ENCODE peak calls at places on chromosome 13, in four cellular contexts. One of them, this sample, is unnamed.

GRCh38 chr13:113837554-113838355 is 26.1 kb downstream of the GAS6 start:
- DNase-seq in astrocyte of the cerebellum: peak
- DNase-seq in fibroblast of lung: peak
- DNase-seq in activated T-cell treated with anti-CD3 and anti-CD28 coated beads for 4 hours: no peak
- DNase-seq in this sample: peak

GRCh38 chr13:50425772-50426171 is 410.5 kb downstream of the KCNRG start:
- DNase-seq in astrocyte of the cerebellum: no peak
- DNase-seq in fibroblast of lung: no peak
- DNase-seq in activated T-cell treated with anti-CD3 and anti-CD28 coated beads for 4 hours: no peak
- DNase-seq in this sample: no peak

GRCh38 chr13:26985285-26985878 is 186.2 kb downstream of the USP12 start:
- DNase-seq in astrocyte of the cerebellum: peak
- DNase-seq in fibroblast of lung: peak
- DNase-seq in activated T-cell treated with anti-CD3 and anti-CD28 coated beads for 4 hours: peak
- DNase-seq in this sample: peak

GRCh38 chr13:39461685-39462266 is 141.2 kb downstream of the LHFPL6 start:
- DNase-seq in astrocyte of the cerebellum: no peak
- DNase-seq in fibroblast of lung: peak
- DNase-seq in activated T-cell treated with anti-CD3 and anti-CD28 coated beads for 4 hours: no peak
- DNase-seq in this sample: no peak

GRCh38 chr13:103029798-103030197 is 36.4 kb downstream of the SLC10A2 start:
- DNase-seq in astrocyte of the cerebellum: no peak
- DNase-seq in fibroblast of lung: no peak
- DNase-seq in activated T-cell treated with anti-CD3 and anti-CD28 coated beads for 4 hours: no peak
- DNase-seq in this sample: peak

GRCh38 chr13:46059405-46059804 is 6.9 kb upstream of the ZC3H13 start:
- DNase-seq in astrocyte of the cerebellum: no peak
- DNase-seq in fibroblast of lung: no peak
- DNase-seq in activated T-cell treated with anti-CD3 and anti-CD28 coated beads for 4 hours: no peak
- DNase-seq in this sample: no peak

GRCh38 chr13:109764474-109765292 is 21.7 kb downstream of the IRS2 start:
- DNase-seq in astrocyte of the cerebellum: no peak
- DNase-seq in fibroblast of lung: peak
- DNase-seq in activated T-cell treated with anti-CD3 and anti-CD28 coated beads for 4 hours: no peak
- DNase-seq in this sample: no peak

GRCh38 chr13:75908137-75908536 is 272.0 kb downstream of the LMO7 start:
- DNase-seq in astrocyte of the cerebellum: peak
- DNase-seq in fibroblast of lung: peak
- DNase-seq in activated T-cell treated with anti-CD3 and anti-CD28 coated beads for 4 hours: no peak
- DNase-seq in this sample: no peak

GRCh38 chr13:110312669-110313031 is 5.6 kb downstream of the COL4A2 start:
- DNase-seq in astrocyte of the cerebellum: no peak
- DNase-seq in fibroblast of lung: peak
- DNase-seq in activated T-cell treated with anti-CD3 and anti-CD28 coated beads for 4 hours: no peak
- DNase-seq in this sample: no peak

GRCh38 chr13:23470706-23471610 is 37.5 kb upstream of the SACS start:
- DNase-seq in astrocyte of the cerebellum: no peak
- DNase-seq in fibroblast of lung: no peak
- DNase-seq in activated T-cell treated with anti-CD3 and anti-CD28 coated beads for 4 hours: no peak
- DNase-seq in this sample: no peak

GRCh38 chr13:36975172-36975571 is 24.0 kb downstream of the ALG5 start:
- DNase-seq in astrocyte of the cerebellum: no peak
- DNase-seq in fibroblast of lung: no peak
- DNase-seq in activated T-cell treated with anti-CD3 and anti-CD28 coated beads for 4 hours: no peak
- DNase-seq in this sample: no peak

GRCh38 chr13:49063526-49063925 is 87.8 kb downstream of the FNDC3A start:
- DNase-seq in astrocyte of the cerebellum: no peak
- DNase-seq in fibroblast of lung: peak
- DNase-seq in activated T-cell treated with anti-CD3 and anti-CD28 coated beads for 4 hours: no peak
- DNase-seq in this sample: no peak

GRCh38 chr13:52846567-52847321 is 1.7 kb downstream of the PCDH8 start:
- DNase-seq in astrocyte of the cerebellum: no peak
- DNase-seq in fibroblast of lung: peak
- DNase-seq in activated T-cell treated with anti-CD3 and anti-CD28 coated beads for 4 hours: no peak
- DNase-seq in this sample: peak

GRCh38 chr13:20566424-20566916 is 487 bp upstream of the IFT88 start:
- DNase-seq in astrocyte of the cerebellum: peak
- DNase-seq in fibroblast of lung: peak
- DNase-seq in activated T-cell treated with anti-CD3 and anti-CD28 coated beads for 4 hours: no peak
- DNase-seq in this sample: no peak